ENCODE peak calls at places on chromosomes 12 and 14, in five cellular contexts. C, K, T, Z and R are unnamed samples.

GRCh38 chr12:78963439-78964222 is 99.1 kb downstream of the SYT1 start:
- DNase-seq in C (no peak), K (no peak), T (no peak), Z (no peak), R (no peak)

GRCh38 chr12:125188912-125189881 is 124.0 kb downstream of the AACS start:
- DNase-seq in C (no peak), K (no peak), T (no peak), Z (no peak), R (no peak)

GRCh38 chr12:106045251-106045674 is 93.5 kb downstream of the NUAK1 start:
- DNase-seq in C (no peak), K (no peak), T (no peak), Z (no peak), R (no peak)

GRCh38 chr14:104724407-104724980 is 465 bp downstream of the ADSS1 start:
- DNase-seq in C (no peak), K (no peak), T (peak), Z (no peak), R (no peak)

GRCh38 chr12:94240171-94240570 is 91.8 kb downstream of the PLXNC1 start:
- DNase-seq in C (no peak), K (no peak), T (no peak), Z (no peak), R (no peak)

GRCh38 chr12:14993537-14994266 is 20.9 kb downstream of the PDE6H start:
- DNase-seq in C (no peak), K (no peak), T (no peak), Z (no peak), R (no peak)

GRCh38 chr12:105036937-105037649 is 47.2 kb downstream of the ALDH1L2 start:
- DNase-seq in C (no peak), K (no peak), T (no peak), Z (no peak), R (no peak)

GRCh38 chr14:59356298-59356697 is 108.9 kb downstream of the GPR135 start:
- DNase-seq in C (no peak), K (no peak), T (no peak), Z (no peak), R (no peak)

GRCh38 chr12:93183940-93184663 is 193.6 kb upstream of the NUDT4 start:
- DNase-seq in C (no peak), K (peak), T (no peak), Z (no peak), R (no peak)

GRCh38 chr12:65492997-65493892 is 214.8 kb downstream of the MSRB3 start:
- DNase-seq in C (no peak), K (no peak), T (no peak), Z (no peak), R (no peak)

GRCh38 chr14:100072783-100073346 is 7.6 kb downstream of the EVL start:
- DNase-seq in C (no peak), K (no peak), T (peak), Z (no peak), R (peak)

GRCh38 chr14:84272290-84272721 is 1257.6 kb upstream of the FLRT2 start:
- DNase-seq in C (no peak), K (no peak), T (no peak), Z (no peak), R (no peak)

GRCh38 chr12:11508699-11509098 is 113.3 kb upstream of the PRB2 start:
- DNase-seq in C (no peak), K (no peak), T (no peak), Z (no peak), R (no peak)

GRCh38 chr14:42130809-42131208 is 524.1 kb downstream of the LRFN5 start:
- DNase-seq in C (no peak), K (no peak), T (no peak), Z (no peak), R (no peak)

GRCh38 chr12:105278043-105278697 is 42.2 kb upstream of the APPL2 start:
- DNase-seq in C (no peak), K (no peak), T (no peak), Z (no peak), R (no peak)